ENCODE peak calls at places on chromosome 6, in five cellular contexts. One of them, this sample, is unnamed.

GRCh38 chr6:83071707-83072106 is 4.2 kb downstream of the DOP1A start:
- DNase-seq in heart left ventricle: no peak
- DNase-seq in mesenchymal stem cell: no peak
- DNase-seq in right cardiac atrium: no peak
- DNase-seq in neural progenitor cell: no peak
- DNase-seq in this sample: no peak

GRCh38 chr6:140671926-140672325 is 1297.5 kb upstream of the CITED2 start:
- DNase-seq in heart left ventricle: no peak
- DNase-seq in mesenchymal stem cell: no peak
- DNase-seq in right cardiac atrium: no peak
- DNase-seq in neural progenitor cell: peak; percentile 13
- DNase-seq in this sample: no peak

GRCh38 chr6:158911746-158912158 is 88.2 kb downstream of the RSPH3 start:
- DNase-seq in heart left ventricle: no peak
- DNase-seq in mesenchymal stem cell: no peak
- DNase-seq in right cardiac atrium: no peak
- DNase-seq in neural progenitor cell: no peak
- DNase-seq in this sample: no peak

GRCh38 chr6:158185729-158186456 is 17.7 kb downstream of the GTF2H5 start:
- DNase-seq in heart left ventricle: no peak
- DNase-seq in mesenchymal stem cell: peak; percentile 45
- DNase-seq in right cardiac atrium: no peak
- DNase-seq in neural progenitor cell: no peak
- DNase-seq in this sample: no peak

GRCh38 chr6:90028995-90029635 is 134.8 kb downstream of the GJA10 start:
- DNase-seq in heart left ventricle: no peak
- DNase-seq in mesenchymal stem cell: no peak
- DNase-seq in right cardiac atrium: no peak
- DNase-seq in neural progenitor cell: no peak
- DNase-seq in this sample: no peak

GRCh38 chr6:53484409-53485280 is 60.3 kb downstream of the GCLC start:
- DNase-seq in heart left ventricle: peak; percentile 45
- DNase-seq in mesenchymal stem cell: peak; percentile 67
- DNase-seq in right cardiac atrium: peak; percentile 50
- DNase-seq in neural progenitor cell: peak; percentile 77
- DNase-seq in this sample: peak; percentile 96

GRCh38 chr6:168035098-168035660 is 37.7 kb downstream of the KIF25 start:
- DNase-seq in heart left ventricle: peak; percentile 72
- DNase-seq in mesenchymal stem cell: peak; percentile 93
- DNase-seq in right cardiac atrium: peak; percentile 83
- DNase-seq in neural progenitor cell: peak; percentile 91
- DNase-seq in this sample: peak; percentile 47

GRCh38 chr6:143581835-143582480 is 70.4 kb upstream of the FUCA2 start:
- DNase-seq in heart left ventricle: no peak
- DNase-seq in mesenchymal stem cell: peak; percentile 68
- DNase-seq in right cardiac atrium: no peak
- DNase-seq in neural progenitor cell: no peak
- DNase-seq in this sample: no peak

GRCh38 chr6:38158762-38159350 is 339.3 kb downstream of the ZFAND3 start:
- DNase-seq in heart left ventricle: peak; percentile 6
- DNase-seq in mesenchymal stem cell: no peak
- DNase-seq in right cardiac atrium: no peak
- DNase-seq in neural progenitor cell: no peak
- DNase-seq in this sample: no peak

GRCh38 chr6:157209865-157210530 is 113.3 kb downstream of the TMEM242 start:
- DNase-seq in heart left ventricle: no peak
- DNase-seq in mesenchymal stem cell: no peak
- DNase-seq in right cardiac atrium: no peak
- DNase-seq in neural progenitor cell: no peak
- DNase-seq in this sample: no peak

GRCh38 chr6:118544105-118544504 is 4.0 kb upstream of the PLN start:
- DNase-seq in heart left ventricle: no peak
- DNase-seq in mesenchymal stem cell: no peak
- DNase-seq in right cardiac atrium: no peak
- DNase-seq in neural progenitor cell: no peak
- DNase-seq in this sample: no peak

GRCh38 chr6:2896741-2897140 is 6.4 kb downstream of the SERPINB9 start:
- DNase-seq in heart left ventricle: no peak
- DNase-seq in mesenchymal stem cell: no peak
- DNase-seq in right cardiac atrium: no peak
- DNase-seq in neural progenitor cell: no peak
- DNase-seq in this sample: no peak

GRCh38 chr6:2902470-2902762 is 693 bp downstream of the SERPINB9 start:
- DNase-seq in heart left ventricle: no peak
- DNase-seq in mesenchymal stem cell: no peak
- DNase-seq in right cardiac atrium: peak; percentile 78
- DNase-seq in neural progenitor cell: no peak
- DNase-seq in this sample: no peak

GRCh38 chr6:2900821-2901644 is 2.1 kb downstream of the SERPINB9 start:
- DNase-seq in heart left ventricle: no peak
- DNase-seq in mesenchymal stem cell: peak; percentile 13
- DNase-seq in right cardiac atrium: peak; percentile 69
- DNase-seq in neural progenitor cell: no peak
- DNase-seq in this sample: peak; percentile 70

GRCh38 chr6:2899596-2899995 is 3.5 kb downstream of the SERPINB9 start:
- DNase-seq in heart left ventricle: no peak
- DNase-seq in mesenchymal stem cell: no peak
- DNase-seq in right cardiac atrium: no peak
- DNase-seq in neural progenitor cell: no peak
- DNase-seq in this sample: no peak

DNA sequence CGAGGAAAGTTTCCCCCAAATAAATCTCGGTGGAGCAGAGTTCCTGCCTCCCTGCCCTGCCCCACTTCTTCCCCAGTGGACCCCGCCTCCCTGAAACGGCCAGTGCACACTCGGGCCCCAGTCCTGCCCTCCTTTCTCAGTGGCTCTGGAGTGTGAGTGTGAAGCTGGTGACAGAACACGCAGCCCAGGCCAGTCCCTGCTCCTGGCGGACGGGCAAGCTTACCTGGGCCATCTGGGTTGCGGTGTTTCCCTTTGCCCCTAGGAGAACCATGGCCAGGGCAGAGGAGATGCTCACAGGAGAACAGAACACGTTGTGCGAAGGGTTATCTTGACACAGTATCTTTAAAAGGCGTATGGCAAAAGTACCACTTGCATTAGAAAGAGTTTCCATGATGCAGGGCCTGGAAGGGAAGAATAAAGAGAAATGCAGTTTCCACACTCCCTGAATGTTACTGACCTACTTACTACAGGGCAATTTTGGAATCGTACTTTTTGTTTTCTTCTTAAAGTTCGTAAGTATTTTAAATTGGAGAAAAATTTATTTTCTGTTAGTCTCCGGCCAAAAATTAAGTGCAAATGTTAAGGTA is 2.8 kb downstream of the SERPINB9 start:
- DNase-seq in heart left ventricle: no peak
- DNase-seq in mesenchymal stem cell: no peak
- DNase-seq in right cardiac atrium: peak; percentile 49
- DNase-seq in neural progenitor cell: no peak
- DNase-seq in this sample: no peak
- H3K4me3 ChIP-seq in heart left ventricle: no peak overlapping the region
- H3K4me3 ChIP-seq in mesenchymal stem cell: no peak overlapping the region
- H3K4me3 ChIP-seq in right cardiac atrium: no peak overlapping the region
- H3K4me3 ChIP-seq in neural progenitor cell: no peak overlapping the region
- H3K4me3 ChIP-seq in this sample: no peak overlapping the region

DNA sequence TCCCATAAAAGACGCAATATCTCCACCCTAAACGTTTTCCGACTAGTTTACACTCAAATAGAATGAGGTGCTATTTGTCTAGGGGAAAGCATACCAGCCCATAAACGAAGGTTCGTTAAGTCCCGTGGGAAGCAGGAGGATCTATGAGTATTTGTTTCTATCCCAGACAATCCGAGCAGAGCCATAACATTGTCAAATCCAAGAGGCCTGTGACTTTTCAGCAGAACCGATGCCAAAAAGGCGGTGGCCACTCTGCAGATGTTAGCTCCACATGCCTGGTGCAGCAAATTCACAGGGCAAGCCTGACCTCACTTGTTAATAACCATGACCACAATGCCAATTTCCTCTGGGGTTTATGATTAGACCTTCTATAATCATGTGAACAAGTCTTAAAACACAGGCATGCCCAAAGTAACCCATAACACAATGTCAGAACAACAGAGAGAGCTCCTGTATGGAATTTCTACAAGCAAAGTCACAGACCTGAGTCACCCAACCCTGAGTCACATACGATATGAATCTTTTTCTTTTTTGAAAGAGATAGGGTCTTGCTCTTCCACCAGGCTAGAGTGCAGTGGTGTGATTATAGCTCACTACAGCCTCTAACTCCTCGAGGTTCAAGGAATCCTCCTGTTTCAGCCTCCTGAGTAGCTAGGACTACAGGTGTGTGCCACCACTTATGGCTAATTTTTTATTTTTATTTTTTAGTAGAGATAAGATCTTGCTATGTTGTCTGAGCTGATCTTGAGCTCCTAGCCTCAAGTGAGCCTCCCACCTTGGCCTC is 123.3 kb downstream of the KIF13A start:
- DNase-seq in heart left ventricle: peak; percentile 42
- DNase-seq in mesenchymal stem cell: peak; percentile 77
- DNase-seq in right cardiac atrium: peak; percentile 69
- DNase-seq in neural progenitor cell: no peak
- DNase-seq in this sample: no peak
- H3K27ac ChIP-seq in heart left ventricle: peak overlapping the region; percentile 58
- H3K27ac ChIP-seq in mesenchymal stem cell: peak overlapping the region; percentile 83
- H3K27ac ChIP-seq in right cardiac atrium: peak overlapping the region; percentile 47
- H3K27ac ChIP-seq in neural progenitor cell: no peak overlapping the region
- H3K27ac ChIP-seq in this sample: no peak overlapping the region

GRCh38 chr6:33215281-33215680 is 7.0 kb downstream of the RING1 start:
- DNase-seq in heart left ventricle: no peak
- DNase-seq in mesenchymal stem cell: no peak
- DNase-seq in right cardiac atrium: no peak
- DNase-seq in neural progenitor cell: no peak
- DNase-seq in this sample: no peak

GRCh38 chr6:33212857-33213165 is 4.5 kb downstream of the RING1 start:
- DNase-seq in heart left ventricle: no peak
- DNase-seq in mesenchymal stem cell: no peak
- DNase-seq in right cardiac atrium: no peak
- DNase-seq in neural progenitor cell: no peak
- DNase-seq in this sample: no peak

GRCh38 chr6:33215761-33216649 is 7.7 kb downstream of the RING1 start:
- DNase-seq in heart left ventricle: no peak
- DNase-seq in mesenchymal stem cell: no peak
- DNase-seq in right cardiac atrium: no peak
- DNase-seq in neural progenitor cell: no peak
- DNase-seq in this sample: no peak

GRCh38 chr6:33213166-33213988 is 5.1 kb downstream of the RING1 start:
- DNase-seq in heart left ventricle: no peak
- DNase-seq in mesenchymal stem cell: peak; percentile 34
- DNase-seq in right cardiac atrium: peak; percentile 76
- DNase-seq in neural progenitor cell: peak; percentile 63
- DNase-seq in this sample: no peak

GRCh38 chr6:33213989-33214335 is 5.7 kb downstream of the RING1 start:
- DNase-seq in heart left ventricle: no peak
- DNase-seq in mesenchymal stem cell: no peak
- DNase-seq in right cardiac atrium: peak; percentile 40
- DNase-seq in neural progenitor cell: no peak
- DNase-seq in this sample: no peak
- H3K4me3 ChIP-seq in heart left ventricle: peak overlapping the region; percentile 54
- H3K4me3 ChIP-seq in mesenchymal stem cell: peak overlapping the region; percentile 95
- H3K4me3 ChIP-seq in right cardiac atrium: peak overlapping the region; percentile 62
- H3K4me3 ChIP-seq in neural progenitor cell: peak overlapping the region; percentile 59
- H3K4me3 ChIP-seq in this sample: peak overlapping the region; percentile 48

GRCh38 chr6:3612341-3613041 is 139.0 kb downstream of the PXDC1 start:
- DNase-seq in heart left ventricle: no peak
- DNase-seq in mesenchymal stem cell: peak; percentile 80
- DNase-seq in right cardiac atrium: no peak
- DNase-seq in neural progenitor cell: no peak
- DNase-seq in this sample: no peak

GRCh38 chr6:3610896-3611295 is 140.6 kb downstream of the PXDC1 start:
- DNase-seq in heart left ventricle: no peak
- DNase-seq in mesenchymal stem cell: no peak
- DNase-seq in right cardiac atrium: no peak
- DNase-seq in neural progenitor cell: no peak
- DNase-seq in this sample: no peak

GRCh38 chr6:3608159-3608558 is 143.4 kb downstream of the PXDC1 start:
- DNase-seq in heart left ventricle: no peak
- DNase-seq in mesenchymal stem cell: no peak
- DNase-seq in right cardiac atrium: no peak
- DNase-seq in neural progenitor cell: no peak
- DNase-seq in this sample: no peak

GRCh38 chr6:3609388-3609787 is 142.1 kb downstream of the PXDC1 start:
- DNase-seq in heart left ventricle: no peak
- DNase-seq in mesenchymal stem cell: no peak
- DNase-seq in right cardiac atrium: no peak
- DNase-seq in neural progenitor cell: no peak
- DNase-seq in this sample: no peak

DNA sequence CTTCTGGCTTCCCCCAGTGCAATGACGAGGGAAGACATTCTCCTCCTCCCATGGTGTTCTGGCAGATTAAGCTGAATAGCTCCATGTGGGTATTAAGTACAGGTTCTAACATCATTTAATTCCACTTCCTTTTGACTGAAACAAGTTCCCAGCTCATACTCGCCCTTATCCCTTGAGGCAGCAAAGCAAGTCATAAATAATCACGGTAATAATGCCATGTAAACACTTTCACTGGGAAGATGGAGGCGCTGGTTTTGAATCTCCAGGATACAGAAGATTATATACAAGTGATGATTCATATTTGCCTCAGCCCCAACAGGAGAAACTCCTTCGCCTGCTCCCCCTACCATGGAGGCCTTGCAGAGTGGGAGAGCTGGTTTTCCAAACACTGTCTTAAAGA is 141.3 kb downstream of the PXDC1 start:
- DNase-seq in heart left ventricle: no peak
- DNase-seq in mesenchymal stem cell: peak; percentile 78
- DNase-seq in right cardiac atrium: no peak
- DNase-seq in neural progenitor cell: no peak
- DNase-seq in this sample: no peak
- H3K27ac ChIP-seq in heart left ventricle: no peak overlapping the region
- H3K27ac ChIP-seq in mesenchymal stem cell: no peak overlapping the region
- H3K27ac ChIP-seq in right cardiac atrium: no peak overlapping the region
- H3K27ac ChIP-seq in neural progenitor cell: no peak overlapping the region
- H3K27ac ChIP-seq in this sample: no peak overlapping the region

DNA sequence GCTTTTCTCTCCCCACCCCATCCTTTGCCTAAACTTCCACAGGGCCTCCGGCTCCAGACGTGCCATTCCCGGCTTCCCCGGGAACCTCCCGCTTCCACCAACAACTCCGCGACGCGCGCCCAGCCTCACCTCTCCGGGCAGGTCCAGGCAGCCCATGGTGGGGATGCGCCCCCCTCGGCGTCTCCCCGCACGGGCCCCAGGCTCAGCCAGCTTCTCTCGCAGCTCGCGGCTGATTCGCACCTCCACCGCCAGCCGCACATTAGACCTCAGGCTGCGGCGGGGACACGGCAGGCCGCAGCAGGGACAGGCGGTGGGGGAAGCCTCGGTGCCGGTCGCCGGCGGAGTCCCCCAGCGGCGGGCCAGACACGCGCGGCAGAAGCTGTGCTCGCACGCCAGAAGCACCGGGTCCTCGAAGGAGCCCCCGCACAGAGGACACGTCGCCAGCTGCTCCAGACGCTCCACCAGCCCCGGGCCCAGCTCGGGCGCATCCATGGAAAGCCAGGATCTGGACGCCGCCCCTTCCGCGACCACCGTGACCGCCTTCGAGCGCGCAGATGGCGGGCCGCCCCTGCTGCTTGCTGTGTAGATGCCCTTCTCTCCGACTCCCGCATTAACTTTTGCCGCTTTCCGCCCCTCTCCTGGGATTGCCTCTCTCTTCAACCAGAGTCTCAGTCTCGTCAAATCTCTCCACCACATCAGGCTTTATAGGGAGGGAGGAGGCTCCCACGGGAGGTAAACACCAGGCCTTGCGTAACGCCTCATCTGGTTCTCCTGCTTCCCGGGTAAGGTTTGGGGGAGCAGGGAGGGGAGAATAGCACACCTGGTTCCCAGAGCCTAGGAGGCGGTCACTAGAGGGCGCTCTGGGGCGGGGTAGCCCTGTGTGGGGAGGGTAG is at the start of gene RNF39:
- DNase-seq in heart left ventricle: no peak
- DNase-seq in mesenchymal stem cell: no peak
- DNase-seq in right cardiac atrium: peak; percentile 58
- DNase-seq in neural progenitor cell: peak; percentile 59
- DNase-seq in this sample: peak; percentile 67
- H3K4me3 ChIP-seq in heart left ventricle: peak within 1 kb of the TSS; percentile 0
- H3K4me3 ChIP-seq in mesenchymal stem cell: peak within 1 kb of the TSS; percentile 63
- H3K4me3 ChIP-seq in right cardiac atrium: peak within 1 kb of the TSS; percentile 1
- H3K4me3 ChIP-seq in neural progenitor cell: peak within 1 kb of the TSS; percentile 61
- H3K4me3 ChIP-seq in this sample: peak within 1 kb of the TSS; percentile 45

This sample was measured in testis.